ENCODE peak calls at places on chromosomes 16 and 17, in four cellular contexts. N is colonic mucosa, G is astrocyte, P is mammary epithelial cell. A is an unnamed sample.
A peak's percentile ranks its signal among the peaks of the same experiment; 100 is the strongest.

GRCh38 chr17:82884923-82885322 is 45.1 kb upstream of the ZNF750 start:
- DNase-seq in P (no peak), G (no peak), N (no peak), A (no peak)

GRCh38 chr17:67477687-67478086 is 100.6 kb downstream of the PITPNC1 start:
- DNase-seq in N (no peak), G (peak; percentile 57), P (peak; percentile 76), A (peak; percentile 63)

GRCh38 chr16:57688987-57689771 is 5.4 kb upstream of the DRC7 start:
- DNase-seq in G (no peak), P (no peak), N (no peak), A (no peak)

GRCh38 chr17:6915620-6916019 is 80.2 kb upstream of the ALOX12 start:
- DNase-seq in G (no peak), N (no peak), P (no peak), A (no peak)

GRCh38 chr17:76053230-76054111 is 18.8 kb downstream of the SRP68 start:
- DNase-seq in N (no peak), P (peak; percentile 44), G (peak; percentile 82), A (peak; percentile 38)

GRCh38 chr16:85651822-85652430 is 36.8 kb downstream of the GINS2 start:
- DNase-seq in N (no peak), P (no peak), G (no peak), A (no peak)

GRCh38 chr16:26491271-26491670 is 575.5 kb upstream of the C16orf82 start:
- DNase-seq in N (no peak), P (no peak), G (no peak), A (no peak)

GRCh38 chr17:76121932-76122383 is 18.4 kb upstream of the EXOC7 start:
- DNase-seq in P (no peak), N (peak; percentile 19), G (no peak), A (no peak)

GRCh38 chr17:34370997-34371395 is 8.0 kb upstream of the CCL1 start:
- DNase-seq in P (peak; percentile 17), G (no peak), N (no peak), A (peak; percentile 17)

GRCh38 chr17:42720996-42721583 is 23.8 kb downstream of the EZH1 start:
- DNase-seq in N (peak; percentile 48), P (peak; percentile 43), G (peak; percentile 37), A (no peak)

GRCh38 chr16:68645494-68646388 is 631 bp downstream of the CDH3 start:
- DNase-seq in N (peak; percentile 23), P (peak; percentile 26), G (no peak), A (no peak)

GRCh38 chr17:64020068-64020766 is at the start of gene ICAM2:
- DNase-seq in N (peak; percentile 67), P (no peak), G (no peak), A (no peak)

GRCh38 chr17:41527076-41528023 is 758 bp downstream of the KRT19 start:
- DNase-seq in N (peak; percentile 81), P (no peak), G (no peak), A (no peak)

DNA sequence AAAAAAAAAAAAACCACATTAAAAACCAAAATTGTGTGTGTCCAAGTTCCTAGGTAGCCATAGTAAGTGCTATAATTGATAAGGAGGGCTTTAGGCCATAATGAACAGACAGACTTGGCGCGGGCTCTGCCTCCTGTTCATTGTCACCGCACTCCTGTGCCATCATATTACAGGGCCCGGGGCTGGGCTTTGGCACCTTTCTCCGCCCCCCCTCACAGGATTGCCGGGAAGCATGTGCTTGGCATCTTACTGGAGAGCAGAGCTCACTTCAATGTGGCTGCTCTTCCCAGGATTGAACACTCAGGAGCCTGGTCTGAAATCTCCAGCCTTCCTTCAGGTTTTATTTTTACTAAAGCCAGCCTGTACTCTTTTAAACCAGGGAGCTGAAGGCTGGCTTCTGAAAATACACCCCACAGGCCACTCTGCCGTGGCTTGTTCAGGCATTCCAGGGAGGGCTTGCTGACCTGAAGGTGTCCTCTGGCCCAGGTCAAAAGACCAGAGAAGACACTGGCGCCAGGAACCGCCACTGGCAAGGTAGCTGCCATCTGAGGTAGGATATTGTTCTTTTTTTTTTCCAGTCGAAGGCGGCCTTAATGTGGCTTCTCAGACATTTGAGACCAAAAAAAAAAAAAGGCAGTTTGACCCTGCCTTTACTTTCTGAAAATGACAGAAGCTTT is 39.3 kb downstream of the DHRS7B start:
- DNase-seq in P (no peak), N (no peak), G (no peak), A (no peak)
- H3K9ac ChIP-seq in P (no peak overlapping the region), N (peak overlapping the region; percentile 9), G (no peak overlapping the region), A (no peak overlapping the region)

GRCh38 chr16:1335211-1335971 is 1.9 kb downstream of the BAIAP3 start:
- DNase-seq in P (no peak), G (no peak), N (no peak), A (no peak)
- H3K27me3 ChIP-seq in P (peaks cover 28% of the 10 kb centered on the region), G (peaks cover 48% of the 10 kb centered on the region), N (peaks cover 49% of the 10 kb centered on the region), A (peaks cover 71% of the 10 kb centered on the region)

DNA sequence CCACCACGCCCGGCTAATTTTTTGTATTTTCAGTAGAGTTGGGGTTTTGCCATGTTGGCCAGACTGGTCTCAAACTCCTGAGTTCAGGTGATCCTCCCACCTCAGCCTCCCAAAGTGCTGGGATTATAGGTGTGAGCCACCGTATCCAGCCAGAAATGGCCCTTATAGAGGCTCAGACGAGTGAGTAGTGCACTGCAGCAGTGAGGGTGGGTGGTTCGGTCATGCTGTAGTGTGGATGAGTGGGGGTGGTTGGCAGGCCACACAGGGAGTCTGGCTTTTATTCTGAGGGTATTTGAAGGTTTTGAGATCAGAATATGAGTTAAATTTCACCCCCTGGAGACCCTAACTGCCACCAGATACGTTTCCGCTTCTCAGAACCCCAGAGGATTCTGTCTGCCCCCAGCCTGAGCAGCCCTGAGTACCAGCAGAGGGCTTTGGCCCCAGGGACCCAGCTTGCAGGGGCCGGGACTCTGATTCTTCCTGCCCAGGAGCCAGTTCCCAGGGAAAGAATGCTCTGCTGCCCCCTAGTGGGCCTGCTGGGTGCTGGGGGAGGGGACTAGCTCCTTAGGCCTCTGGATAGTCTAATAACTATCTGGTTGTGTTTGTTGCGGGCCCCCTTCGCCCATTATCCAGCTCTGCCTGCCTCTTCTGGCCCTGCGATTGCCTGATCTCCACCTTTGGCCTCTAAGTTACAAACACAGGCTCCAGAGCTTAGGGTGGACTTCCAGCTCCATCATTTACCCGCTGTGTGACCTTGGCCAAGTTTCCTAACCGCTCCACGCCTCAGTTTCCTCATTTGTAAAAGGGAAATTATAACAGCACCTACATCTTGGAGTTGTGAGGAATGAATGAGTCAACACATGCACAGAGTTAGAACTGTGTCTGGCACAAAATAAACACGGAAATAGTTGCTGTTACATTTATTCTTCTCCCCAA is 2.0 kb downstream of the ZNF771 start:
- DNase-seq in N (peak; percentile 98), G (peak; percentile 49), P (peak; percentile 75), A (no peak)
- H3K9ac ChIP-seq in N (no peak overlapping the region), G (peak overlapping the region; percentile 26), P (no peak overlapping the region), A (no peak overlapping the region)

GRCh38 chr17:80498920-80499410 is 22.6 kb upstream of the NPTX1 start:
- DNase-seq in G (no peak), P (no peak), N (no peak), A (no peak)

GRCh38 chr17:80497726-80498241 is 21.4 kb upstream of the NPTX1 start:
- DNase-seq in P (no peak), G (no peak), N (no peak), A (no peak)

GRCh38 chr17:80499961-80500665 is 23.7 kb upstream of the NPTX1 start:
- DNase-seq in G (no peak), P (no peak), N (no peak), A (no peak)

GRCh38 chr17:80498242-80498919 is 22.0 kb upstream of the NPTX1 start:
- DNase-seq in N (peak; percentile 21), G (peak; percentile 77), P (no peak), A (no peak)

DNA sequence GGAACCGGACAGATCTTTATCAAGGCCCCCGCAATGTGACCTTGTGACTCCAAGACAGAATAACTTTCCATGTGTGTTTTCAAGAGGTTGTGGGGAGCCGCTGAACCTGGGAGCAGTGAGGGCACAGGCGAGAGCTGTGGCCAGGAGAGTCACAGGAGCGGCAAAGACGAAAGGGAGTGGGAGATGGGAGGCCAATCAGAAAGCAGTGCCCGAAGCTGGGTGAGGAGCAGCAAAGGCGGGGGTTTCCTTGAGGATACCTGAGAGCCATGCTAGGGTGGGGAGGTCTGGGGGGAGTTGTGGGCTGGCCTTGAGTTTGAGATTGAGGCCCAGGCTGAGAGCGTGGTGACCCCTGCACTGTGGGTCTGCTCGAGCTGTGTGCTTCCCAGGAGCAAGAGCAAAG is 23.1 kb upstream of the NPTX1 start:
- DNase-seq in G (no peak), P (no peak), N (no peak), A (no peak)
- H3K27me3 ChIP-seq in G (peaks cover 5% of the 10 kb centered on the region), P (no peaks in the 10 kb centered on the region), N (no peaks in the 10 kb centered on the region), A (peaks cover 3% of the 10 kb centered on the region)

GRCh38 chr17:71417142-71417541 is 703.7 kb upstream of the SOX9 start:
- DNase-seq in P (no peak), N (no peak), G (no peak), A (no peak)

GRCh38 chr17:71413935-71414334 is 706.9 kb upstream of the SOX9 start:
- DNase-seq in N (no peak), P (no peak), G (no peak), A (no peak)

GRCh38 chr17:71409137-71409536 is 711.7 kb upstream of the SOX9 start:
- DNase-seq in P (peak; percentile 13), G (no peak), N (no peak), A (no peak)

GRCh38 chr17:71409712-71410111 is 711.1 kb upstream of the SOX9 start:
- DNase-seq in N (no peak), P (peak; percentile 97), G (peak; percentile 90), A (peak; percentile 90)

DNA sequence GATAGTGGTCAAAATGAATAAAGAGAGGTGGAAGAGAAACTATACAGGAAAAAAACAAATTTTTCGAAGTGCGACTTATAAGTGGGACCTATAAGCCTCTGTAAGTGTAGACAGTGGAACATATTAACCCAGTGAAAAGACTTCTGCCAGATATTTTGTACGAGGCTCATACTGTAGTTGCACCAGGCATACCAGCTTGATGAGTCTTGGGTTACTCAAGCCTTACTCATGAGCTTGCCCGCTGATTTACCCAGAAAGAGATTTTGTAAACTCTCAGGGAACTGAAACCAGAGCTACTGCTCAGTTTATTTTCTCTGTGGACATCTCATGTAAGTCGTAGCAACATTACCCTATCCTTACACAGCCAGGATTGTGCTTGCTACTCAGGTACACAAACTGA is 708.0 kb upstream of the SOX9 start:
- DNase-seq in N (no peak), G (peak; percentile 98), P (peak; percentile 98), A (peak; percentile 73)
- H3K9ac ChIP-seq in N (no peak overlapping the region), G (peak overlapping the region; percentile 55), P (peak overlapping the region; percentile 67), A (peak overlapping the region; percentile 51)